ENCODE peak calls at places on chromosome 22, in seven cellular contexts. Z, F, R, V, W, I and Q are unnamed samples.

GRCh38 chr22:42341779-42342178 is 71.3 kb upstream of the TCF20 start:
- DNase-seq in Z (no peak), F (no peak), R (no peak), W (no peak), I (no peak), V (no peak), Q (no peak)

GRCh38 chr22:28112548-28113043 is 193.5 kb upstream of the PITPNB start:
- DNase-seq in R (no peak), Z (peak; percentile 69), F (peak; percentile 48), W (no peak), V (no peak), I (no peak), Q (no peak)

GRCh38 chr22:42338502-42338901 is 68.0 kb upstream of the TCF20 start:
- DNase-seq in W (no peak), R (no peak), F (no peak), V (no peak), Z (no peak), I (no peak), Q (no peak)

GRCh38 chr22:28977050-28977449 is 84.6 kb downstream of the C22orf31 start:
- DNase-seq in W (no peak), I (no peak), F (no peak), R (no peak), Z (peak; percentile 25), V (no peak), Q (no peak)

GRCh38 chr22:20595461-20595860 is 88.1 kb downstream of the MED15 start:
- DNase-seq in W (no peak), V (no peak), I (no peak), R (no peak), Z (no peak), F (no peak), Q (no peak)

GRCh38 chr22:43226368-43226979 is 39.5 kb upstream of the TTLL12 start:
- DNase-seq in Z (peak; percentile 11), R (no peak), W (peak; percentile 77), I (no peak), V (peak; percentile 56), F (no peak), Q (no peak)

GRCh38 chr22:28112130-28112529 is 193.1 kb upstream of the PITPNB start:
- DNase-seq in V (no peak), Z (no peak), I (no peak), R (no peak), F (no peak), W (no peak), Q (no peak)

GRCh38 chr22:24106385-24107381 is 74.6 kb upstream of the SUSD2 start:
- DNase-seq in I (no peak), R (no peak), W (no peak), V (no peak), Z (no peak), F (peak; percentile 25), Q (peak; percentile 1)

GRCh38 chr22:42080287-42080686 is 787 bp downstream of the SMDT1 start:
- DNase-seq in F (no peak), R (no peak), Z (peak; percentile 60), I (no peak), W (no peak), V (no peak), Q (no peak)

GRCh38 chr22:24200616-24201212 is 19.4 kb downstream of the SUSD2 start:
- DNase-seq in R (no peak), I (peak; percentile 38), Z (peak; percentile 81), W (no peak), V (no peak), F (no peak), Q (no peak)

GRCh38 chr22:41951898-41952474 is at the start of gene SMIM45:
- DNase-seq in I (no peak), Z (peak; percentile 10), F (no peak), W (peak; percentile 48), R (no peak), V (peak; percentile 72), Q (no peak)

GRCh38 chr22:30312053-30312452 is 14.7 kb downstream of the TBC1D10A start:
- DNase-seq in I (no peak), W (no peak), R (no peak), F (no peak), V (no peak), Z (no peak), Q (peak; percentile 66)

GRCh38 chr22:43007519-43008102 is 7.3 kb downstream of the PACSIN2 start:
- DNase-seq in V (no peak), I (no peak), R (no peak), F (no peak), Z (peak; percentile 56), W (peak; percentile 17), Q (no peak)

GRCh38 chr22:23815781-23816551 is 22.8 kb downstream of the DERL3 start:
- DNase-seq in V (no peak), I (no peak), F (peak; percentile 72), W (peak; percentile 44), R (no peak), Z (no peak), Q (no peak)

GRCh38 chr22:45997775-45998637 is 21.0 kb upstream of the WNT7B start:
- DNase-seq in F (peak; percentile 24), W (no peak), I (no peak), R (no peak), Z (no peak), V (peak; percentile 81), Q (no peak)

GRCh38 chr22:20268350-20269012 is 363 bp upstream of the RTN4R start:
- DNase-seq in F (peak; percentile 56), Z (peak; percentile 35), W (peak; percentile 84), I (no peak), V (peak; percentile 95), R (no peak), Q (no peak)

GRCh38 chr22:39623603-39624500 is 53.3 kb downstream of the CACNA1I start:
- DNase-seq in W (no peak), R (no peak), I (no peak), F (no peak), Z (no peak), V (no peak), Q (no peak)

GRCh38 chr22:39624501-39624821 is 53.9 kb downstream of the CACNA1I start:
- DNase-seq in R (no peak), F (no peak), I (no peak), W (no peak), V (no peak), Z (no peak), Q (no peak)

GRCh38 chr22:39621826-39622225 is 51.3 kb downstream of the CACNA1I start:
- DNase-seq in W (no peak), R (no peak), I (no peak), V (no peak), Z (no peak), F (no peak), Q (no peak)

GRCh38 chr22:39620924-39621690 is 50.6 kb downstream of the CACNA1I start:
- DNase-seq in F (no peak), V (no peak), R (no peak), Z (no peak), I (no peak), W (no peak), Q (no peak)

DNA sequence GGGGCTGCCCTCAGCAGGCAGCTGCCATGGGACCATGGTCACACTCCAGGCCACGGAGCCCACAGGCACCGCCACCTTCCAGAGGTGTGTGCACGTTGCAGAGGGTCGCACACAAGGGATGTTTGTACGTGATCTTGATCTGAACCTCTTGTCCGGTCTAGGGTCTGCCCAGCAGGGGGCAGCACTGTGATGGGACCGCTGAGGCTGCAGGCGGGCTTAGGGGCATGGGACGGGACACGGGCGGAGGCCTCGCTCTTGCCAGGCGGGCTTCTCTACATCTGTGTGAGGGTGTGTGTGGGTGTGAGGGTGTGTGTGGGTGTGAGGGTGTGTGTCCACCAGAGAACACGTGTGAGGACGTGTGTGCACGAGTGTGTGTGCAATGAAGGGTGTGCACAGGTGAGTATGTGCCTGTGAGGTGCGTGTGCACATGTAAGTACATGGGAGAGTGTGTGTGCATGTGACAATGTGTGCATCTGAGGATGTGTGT is 52.4 kb downstream of the CACNA1I start:
- DNase-seq in F (peak; percentile 52), R (no peak), I (no peak), W (peak; percentile 86), V (peak; percentile 80), Z (peak; percentile 47), Q (no peak)
- TF ChIP-seq CTCF in F (peak; percentile 69), R (peak; percentile 57), I (peak; percentile 46), W (peak; percentile 78), V (peak; percentile 62), Z (peak; percentile 56), Q (peak; percentile 34)

GRCh38 chr22:49347376-49347775 is 480.3 kb downstream of the BRD1 start:
- DNase-seq in Z (no peak), W (no peak), F (no peak), I (no peak), V (no peak), R (no peak), Q (no peak)

GRCh38 chr22:49344196-49344595 is 483.5 kb downstream of the BRD1 start:
- DNase-seq in W (no peak), I (no peak), V (no peak), Z (no peak), F (no peak), R (no peak), Q (no peak)

GRCh38 chr22:49349181-49349835 is 478.4 kb downstream of the BRD1 start:
- DNase-seq in R (no peak), I (no peak), Z (no peak), V (no peak), W (no peak), F (no peak), Q (no peak)

GRCh38 chr22:49348631-49349030 is 479.0 kb downstream of the BRD1 start:
- DNase-seq in F (no peak), Z (no peak), V (no peak), R (no peak), W (no peak), I (no peak), Q (no peak)

DNA sequence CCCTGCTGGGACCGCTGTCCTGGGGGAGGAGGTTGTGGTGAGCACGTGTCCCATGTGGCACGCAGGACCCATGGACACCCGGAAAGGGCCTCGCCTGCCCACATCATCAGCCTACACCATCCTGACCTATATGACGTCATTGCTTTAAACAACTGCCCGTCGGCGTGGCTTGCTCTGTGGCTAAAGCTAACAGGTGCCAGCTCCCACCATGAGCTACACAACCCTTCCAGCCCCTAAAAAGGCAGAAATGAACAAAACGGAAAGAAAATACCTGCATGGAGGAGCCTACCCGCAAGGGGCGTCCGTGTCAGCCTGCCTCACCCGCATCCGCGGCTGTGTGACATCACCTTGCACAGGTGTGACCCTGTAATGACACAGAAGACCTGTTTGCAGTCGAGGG is 481.8 kb downstream of the BRD1 start:
- DNase-seq in R (no peak), Z (no peak), W (no peak), I (no peak), F (no peak), V (no peak), Q (no peak)
- TF ChIP-seq CTCF in R (no peak), Z (no peak), W (no peak), I (no peak), F (no peak), V (no peak), Q (no peak)

DNA sequence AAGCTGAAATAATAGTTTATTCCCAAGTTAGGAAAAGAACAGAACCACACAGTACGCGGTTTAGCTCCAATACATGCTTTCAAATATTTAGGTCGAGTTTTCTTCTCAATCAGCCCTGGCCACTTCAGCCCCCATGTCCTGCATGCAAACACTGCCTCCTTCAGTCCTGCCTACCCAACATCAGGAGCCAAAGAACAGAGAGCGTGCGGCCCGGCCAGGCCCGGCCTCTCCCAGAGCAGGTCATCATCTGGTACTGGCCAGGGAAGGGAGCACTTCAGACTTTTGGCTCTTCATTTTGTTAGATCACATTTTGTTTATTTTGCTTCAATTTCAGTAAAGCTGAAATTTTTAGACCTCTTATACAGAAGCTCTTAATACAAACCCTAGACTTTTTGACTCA is 6.7 kb downstream of the BRD1 start:
- DNase-seq in I (no peak), R (no peak), W (no peak), Z (no peak), V (no peak), F (no peak), Q (no peak)
- TF ChIP-seq CTCF in I (no peak), R (no peak), W (no peak), Z (no peak), V (no peak), F (peak; percentile 21), Q (peak; percentile 3)

GRCh38 chr22:36497910-36498669 is 8.8 kb downstream of the FOXRED2 start:
- DNase-seq in R (no peak), I (no peak), F (no peak), W (peak; percentile 84), Z (no peak), V (peak; percentile 65), Q (no peak)
- TF ChIP-seq CTCF in R (no peak), I (no peak), F (no peak), W (peak; percentile 40), Z (peak; percentile 13), V (no peak), Q (no peak)